ENCODE peak calls at places on chromosomes 2 and 18, in five cellular contexts. M is HCT116, K is HepG2, G is K562, S is GM12878. Z is an unnamed sample.

GRCh38 chr2:184261331-184261730 is 337.0 kb upstream of the ZNF804A start:
- DNase-seq in M (no peak), K (no peak), G (no peak), S (no peak), Z (no peak)

GRCh38 chr18:33821503-33821902 is 243.5 kb downstream of the ASXL3 start:
- DNase-seq in M (no peak), K (no peak), G (no peak), S (no peak), Z (no peak)

GRCh38 chr2:222798528-222798927 is 62.3 kb upstream of the ACSL3 start:
- DNase-seq in M (no peak), K (no peak), G (no peak), S (no peak), Z (no peak)

GRCh38 chr2:112182581-112183034 is 44.4 kb downstream of the FBLN7 start:
- DNase-seq in M (no peak), K (no peak), G (no peak), S (no peak), Z (no peak)

GRCh38 chr2:84866121-84866520 is 14.8 kb downstream of the TRABD2A start:
- DNase-seq in M (no peak), K (no peak), G (no peak), S (no peak), Z (no peak)

GRCh38 chr2:38030590-38031326 is 45.2 kb downstream of the CYP1B1 start:
- DNase-seq in M (no peak), K (no peak), G (no peak), S (no peak), Z (no peak)

GRCh38 chr2:54371461-54372065 is 84.6 kb upstream of the SPTBN1 start:
- DNase-seq in M (no peak), K (no peak), G (no peak), S (no peak), Z (no peak)

GRCh38 chr2:223203971-223204370 is 152.0 kb downstream of the KCNE4 start:
- DNase-seq in M (no peak), K (no peak), G (no peak), S (no peak), Z (no peak)

GRCh38 chr2:36680012-36680411 is 16.5 kb upstream of the VIT start:
- DNase-seq in M (no peak), K (no peak), G (no peak), S (no peak), Z (no peak)

DNA sequence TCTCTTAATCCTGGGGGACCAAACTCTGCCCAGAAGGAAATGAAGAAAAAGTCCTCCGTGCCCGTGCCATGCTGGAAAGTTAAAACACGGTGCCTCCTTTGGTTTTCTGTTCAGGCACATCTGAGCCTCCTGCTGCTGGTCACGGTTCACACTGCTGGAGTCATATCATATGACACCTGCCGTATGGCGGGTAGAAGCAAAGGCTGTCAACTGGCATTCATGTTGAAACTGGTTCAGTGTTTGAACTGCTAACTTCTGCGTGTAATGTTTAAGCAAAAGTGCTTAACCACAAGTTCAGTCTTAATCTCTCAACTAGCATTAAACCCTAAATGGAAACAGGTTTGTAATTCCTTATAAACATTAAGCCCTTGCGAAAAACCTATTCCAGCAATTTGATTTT is 3.1 kb downstream of the STK39 start:
- DNase-seq in M (no peak), K (peak; percentile 74), G (no peak), S (no peak), Z (no peak)
- TF ChIP-seq SP1 in M (no peak), K (no peak), G (no peak), S (no peak), Z (no peak)

GRCh38 chr18:40258298-40258697 is 1696.7 kb upstream of the PIK3C3 start:
- DNase-seq in M (no peak), K (no peak), G (no peak), S (no peak), Z (no peak)

GRCh38 chr18:40259073-40259472 is 1696.0 kb upstream of the PIK3C3 start:
- DNase-seq in M (no peak), K (no peak), G (no peak), S (no peak), Z (no peak)
- TF ChIP-seq POLR2A in M (no peak), K (no peak), G (no peak), S (no peak), Z (no peak)

GRCh38 chr2:99662761-99663341 is 173.0 kb upstream of the REV1 start:
- DNase-seq in M (no peak), K (no peak), G (no peak), S (no peak), Z (no peak)
- TF ChIP-seq SP1 in M (no peak), K (no peak), G (no peak), S (no peak), Z (no peak)

GRCh38 chr2:1277634-1278033 is 135.6 kb upstream of the TPO start:
- DNase-seq in M (no peak), K (no peak), G (no peak), S (no peak), Z (no peak)
- TF ChIP-seq POLR2A in M (no peak), K (no peak), G (no peak), S (no peak), Z (no peak)